ENCODE peak calls at places on chromosome 18, in four cellular contexts. One of them, this sample, is unnamed.

GRCh38 chr18:59566507-59566906 is 130.7 kb downstream of the CCBE1 start:
- DNase-seq in keratinocyte: no peak
- DNase-seq in psoas muscle: no peak
- DNase-seq in ovary: no peak
- DNase-seq in this sample: no peak

GRCh38 chr18:8839285-8839684 is 133.9 kb downstream of the MTCL1 start:
- DNase-seq in keratinocyte: no peak
- DNase-seq in ovary: peak
- DNase-seq in psoas muscle: no peak
- DNase-seq in this sample: no peak

GRCh38 chr18:37274309-37274987 is 291.1 kb downstream of the CELF4 start:
- DNase-seq in ovary: no peak
- DNase-seq in psoas muscle: no peak
- DNase-seq in keratinocyte: no peak
- DNase-seq in this sample: no peak

GRCh38 chr18:48027401-48027931 is 97.0 kb upstream of the SMAD2 start:
- DNase-seq in keratinocyte: no peak
- DNase-seq in psoas muscle: no peak
- DNase-seq in ovary: peak
- DNase-seq in this sample: no peak

GRCh38 chr18:66533693-66534092 is 70.2 kb downstream of the CDH19 start:
- DNase-seq in ovary: no peak
- DNase-seq in keratinocyte: no peak
- DNase-seq in psoas muscle: no peak
- DNase-seq in this sample: no peak

GRCh38 chr18:79411614-79412526 is 16.1 kb downstream of the NFATC1 start:
- DNase-seq in ovary: no peak
- DNase-seq in psoas muscle: peak
- DNase-seq in keratinocyte: no peak
- DNase-seq in this sample: no peak

GRCh38 chr18:39561136-39561535 is 1995.5 kb upstream of the CELF4 start:
- DNase-seq in psoas muscle: no peak
- DNase-seq in ovary: no peak
- DNase-seq in keratinocyte: no peak
- DNase-seq in this sample: no peak

GRCh38 chr18:12308386-12309100 is 502 bp downstream of the TUBB6 start:
- DNase-seq in ovary: peak
- DNase-seq in psoas muscle: peak
- DNase-seq in keratinocyte: no peak
- DNase-seq in this sample: no peak

GRCh38 chr18:79496978-79497637 is 101.4 kb downstream of the NFATC1 start:
- DNase-seq in psoas muscle: peak
- DNase-seq in keratinocyte: no peak
- DNase-seq in ovary: no peak
- DNase-seq in this sample: no peak

GRCh38 chr18:77077836-77078456 is 54.6 kb downstream of the MBP start:
- DNase-seq in ovary: no peak
- DNase-seq in psoas muscle: no peak
- DNase-seq in keratinocyte: no peak
- DNase-seq in this sample: no peak

GRCh38 chr18:64083906-64084305 is 65.0 kb downstream of the LINC00305 start:
- DNase-seq in psoas muscle: no peak
- DNase-seq in keratinocyte: no peak
- DNase-seq in ovary: no peak
- DNase-seq in this sample: no peak

GRCh38 chr18:9177047-9177446 is 40.5 kb downstream of the ANKRD12 start:
- DNase-seq in keratinocyte: no peak
- DNase-seq in ovary: no peak
- DNase-seq in psoas muscle: no peak
- DNase-seq in this sample: no peak

GRCh38 chr18:46542545-46542944 is 114.5 kb downstream of the LOXHD1 start:
- DNase-seq in ovary: no peak
- DNase-seq in keratinocyte: no peak
- DNase-seq in psoas muscle: no peak
- DNase-seq in this sample: no peak

GRCh38 chr18:53380063-53380639 is 844.3 kb downstream of the MBD2 start:
- DNase-seq in ovary: no peak
- DNase-seq in keratinocyte: no peak
- DNase-seq in psoas muscle: no peak
- DNase-seq in this sample: no peak
- H3K27ac ChIP-seq in ovary: no peak
- H3K27ac ChIP-seq in keratinocyte: no peak
- H3K27ac ChIP-seq in psoas muscle: no peak
- H3K27ac ChIP-seq in this sample: no peak

GRCh38 chr18:28176674-28176932 is 327 bp downstream of the CDH2 start:
- DNase-seq in psoas muscle: no peak
- DNase-seq in ovary: no peak
- DNase-seq in keratinocyte: no peak
- DNase-seq in this sample: no peak

GRCh38 chr18:28174181-28174906 is 2.6 kb downstream of the CDH2 start:
- DNase-seq in keratinocyte: no peak
- DNase-seq in psoas muscle: no peak
- DNase-seq in ovary: no peak
- DNase-seq in this sample: no peak

GRCh38 chr18:28176933-28177827 is at the start of gene CDH2:
- DNase-seq in psoas muscle: peak
- DNase-seq in keratinocyte: no peak
- DNase-seq in ovary: peak
- DNase-seq in this sample: no peak

GRCh38 chr18:28175930-28176673 is 828 bp downstream of the CDH2 start:
- DNase-seq in ovary: no peak
- DNase-seq in keratinocyte: no peak
- DNase-seq in psoas muscle: no peak
- DNase-seq in this sample: no peak

GRCh38 chr18:28175047-28175929 is 1.6 kb downstream of the CDH2 start:
- DNase-seq in ovary: no peak
- DNase-seq in keratinocyte: no peak
- DNase-seq in psoas muscle: no peak
- DNase-seq in this sample: no peak
- H3K4me3 ChIP-seq in ovary: peak
- H3K4me3 ChIP-seq in keratinocyte: no peak
- H3K4me3 ChIP-seq in psoas muscle: peak
- H3K4me3 ChIP-seq in this sample: no peak

DNA sequence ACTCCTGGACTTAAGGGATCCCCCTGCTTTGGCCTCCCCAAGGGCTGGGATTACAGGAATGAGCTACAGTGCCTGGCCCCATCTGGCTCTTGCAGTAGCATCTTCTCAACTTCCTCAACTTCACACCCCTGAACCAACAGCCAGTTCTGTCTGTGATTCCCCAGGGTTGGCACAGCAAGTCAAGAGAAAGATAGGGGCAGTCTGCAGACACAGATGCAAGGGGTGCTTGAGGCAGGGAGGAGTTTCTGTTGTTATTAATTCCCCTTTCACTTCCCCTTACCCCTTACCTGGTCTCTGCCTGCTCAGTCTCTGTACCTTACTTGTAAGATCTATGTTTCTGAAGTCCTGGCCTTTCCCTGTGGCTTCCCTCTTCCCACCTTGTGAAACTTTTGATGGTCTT is 54.1 kb upstream of the MEX3C start:
- DNase-seq in keratinocyte: no peak
- DNase-seq in psoas muscle: no peak
- DNase-seq in ovary: no peak
- DNase-seq in this sample: no peak
- H3K27ac ChIP-seq in keratinocyte: no peak
- H3K27ac ChIP-seq in psoas muscle: no peak
- H3K27ac ChIP-seq in ovary: no peak
- H3K27ac ChIP-seq in this sample: no peak

DNA sequence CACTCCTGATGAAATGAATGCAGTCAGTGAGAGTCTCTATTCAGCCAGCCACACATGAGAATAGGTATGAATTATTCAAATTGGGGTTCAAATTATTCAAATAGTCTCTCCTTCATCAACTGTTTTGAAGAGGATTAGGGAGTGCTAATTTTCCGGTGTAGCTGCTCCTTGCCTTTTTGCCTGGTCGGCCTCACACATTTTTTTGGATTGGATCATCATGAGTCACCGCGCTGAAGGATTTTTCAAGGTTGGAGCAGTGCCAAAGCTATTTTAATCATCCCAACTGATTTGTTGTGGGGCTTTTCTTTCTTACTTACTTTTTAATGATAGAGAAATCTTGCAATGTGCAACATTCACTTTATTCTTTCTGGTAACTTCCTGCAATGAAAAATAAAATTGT is 2.4 kb upstream of the DTNA start:
- DNase-seq in ovary: peak
- DNase-seq in psoas muscle: peak
- DNase-seq in keratinocyte: no peak
- DNase-seq in this sample: no peak
- H3K4me3 ChIP-seq in ovary: no peak
- H3K4me3 ChIP-seq in psoas muscle: peak
- H3K4me3 ChIP-seq in keratinocyte: no peak
- H3K4me3 ChIP-seq in this sample: no peak

GRCh38 chr18:30675072-30675471 is 367.5 kb downstream of the DSC3 start:
- DNase-seq in keratinocyte: no peak
- DNase-seq in psoas muscle: no peak
- DNase-seq in ovary: no peak
- DNase-seq in this sample: no peak
- H3K27ac ChIP-seq in keratinocyte: no peak
- H3K27ac ChIP-seq in psoas muscle: no peak
- H3K27ac ChIP-seq in ovary: no peak
- H3K27ac ChIP-seq in this sample: no peak

GRCh38 chr18:55500316-55501086 is 87.5 kb downstream of the TCF4 start:
- DNase-seq in psoas muscle: no peak
- DNase-seq in keratinocyte: peak
- DNase-seq in ovary: no peak
- DNase-seq in this sample: no peak
- H3K4me3 ChIP-seq in psoas muscle: no peak
- H3K4me3 ChIP-seq in keratinocyte: no peak
- H3K4me3 ChIP-seq in ovary: no peak
- H3K4me3 ChIP-seq in this sample: no peak

GRCh38 chr18:711693-712400 is 583 bp downstream of the ENOSF1 start:
- DNase-seq in psoas muscle: peak
- DNase-seq in ovary: peak
- DNase-seq in keratinocyte: no peak
- DNase-seq in this sample: peak
- H3K27ac ChIP-seq in psoas muscle: peak
- H3K27ac ChIP-seq in ovary: peak
- H3K27ac ChIP-seq in keratinocyte: peak
- H3K27ac ChIP-seq in this sample: peak

GRCh38 chr18:49490246-49490762 is 3.3 kb upstream of the C18orf32 start:
- DNase-seq in ovary: no peak
- DNase-seq in keratinocyte: no peak
- DNase-seq in psoas muscle: no peak
- DNase-seq in this sample: no peak
- H3K4me3 ChIP-seq in ovary: no peak
- H3K4me3 ChIP-seq in keratinocyte: peak
- H3K4me3 ChIP-seq in psoas muscle: peak
- H3K4me3 ChIP-seq in this sample: no peak